ENCODE peak calls at places on chromosomes 3 and 15, in six cellular contexts. B is IMR-90, S is neuronal stem cell, K is trophoblast cell, A is H1, T is mesenchymal stem cell. H is an unnamed sample.

GRCh38 chr3:119173325-119173724 is at the start of gene UPK1B:
- DNase-seq in T (no peak), S (no peak), K (peak; percentile 81), B (no peak), A (peak; percentile 72), H (peak; percentile 82)

GRCh38 chr3:12148183-12148940 is 10.3 kb downstream of the TIMP4 start:
- DNase-seq in S (no peak), T (no peak), K (no peak), B (no peak), A (no peak), H (no peak)

GRCh38 chr3:37291275-37291700 is 116.9 kb upstream of the LRRFIP2 start:
- DNase-seq in A (no peak), S (no peak), T (peak; percentile 68), B (peak; percentile 88), K (no peak), H (no peak)

GRCh38 chr3:72891053-72891855 is 3.4 kb downstream of the GXYLT2 start:
- DNase-seq in K (peak; percentile 6), S (no peak), A (no peak), T (peak; percentile 94), B (peak; percentile 100), H (no peak)

GRCh38 chr3:194389269-194389668 is 9.8 kb downstream of the GP5 start:
- DNase-seq in A (peak; percentile 24), K (no peak), T (no peak), S (no peak), B (no peak), H (no peak)

GRCh38 chr3:2652416-2652815 is 457.8 kb downstream of the IL5RA start:
- DNase-seq in S (peak; percentile 2), B (no peak), T (no peak), A (peak; percentile 47), K (no peak), H (peak; percentile 73)

GRCh38 chr15:76333720-76334437 is 2.7 kb upstream of the ISL2 start:
- DNase-seq in B (no peak), K (no peak), T (no peak), S (no peak), A (peak; percentile 72), H (peak; percentile 69)

GRCh38 chr3:155737844-155738460 is 6.9 kb downstream of the PLCH1 start:
- DNase-seq in A (no peak), K (no peak), B (no peak), S (no peak), T (no peak), H (no peak)

GRCh38 chr3:26437678-26438077 is 184.9 kb upstream of the LRRC3B start:
- DNase-seq in B (no peak), S (no peak), A (no peak), T (peak; percentile 87), K (peak; percentile 55), H (no peak)

GRCh38 chr3:122088519-122088918 is 33.4 kb downstream of the CD86 start:
- DNase-seq in K (no peak), A (no peak), B (no peak), S (no peak), T (no peak), H (no peak)

GRCh38 chr3:141051641-141052569 is 758 bp downstream of the SPSB4 start:
- DNase-seq in B (peak; percentile 2), A (peak; percentile 78), T (peak; percentile 38), K (no peak), S (peak; percentile 72), H (peak; percentile 66)

GRCh38 chr3:66567066-66567465 is 66.2 kb upstream of the LRIG1 start:
- DNase-seq in K (peak; percentile 32), T (peak; percentile 38), S (no peak), B (peak; percentile 93), A (no peak), H (no peak)

GRCh38 chr15:80272987-80273386 is 21.0 kb upstream of the CTXND1 start:
- DNase-seq in S (no peak), A (no peak), K (no peak), T (no peak), B (no peak), H (no peak)

GRCh38 chr3:170728181-170728580 is 141.8 kb downstream of the RPL22L1 start:
- DNase-seq in B (no peak), S (no peak), T (no peak), A (no peak), K (no peak), H (no peak)

GRCh38 chr3:167776144-167776685 is 40.7 kb downstream of the SERPINI1 start:
- DNase-seq in S (no peak), T (no peak), A (no peak), B (no peak), K (no peak), H (no peak)

GRCh38 chr3:112930771-112931170 is 44.1 kb downstream of the CD200R1 start:
- DNase-seq in B (peak; percentile 19), S (no peak), K (no peak), A (no peak), T (no peak), H (no peak)

GRCh38 chr3:126212629-126213375 is 32.4 kb upstream of the ALDH1L1 start:
- DNase-seq in K (peak; percentile 45), B (peak; percentile 12), S (peak; percentile 81), T (peak; percentile 66), A (peak; percentile 85), H (peak; percentile 76)

GRCh38 chr3:22937536-22937935 is 265.6 kb upstream of the UBE2E2 start:
- DNase-seq in K (no peak), S (no peak), T (peak; percentile 47), B (peak; percentile 16), A (no peak), H (no peak)

GRCh38 chr3:12139111-12139511 is 19.6 kb downstream of the TIMP4 start:
- DNase-seq in K (peak; percentile 67), B (peak; percentile 73), T (peak; percentile 73), A (no peak), S (peak; percentile 36), H (peak; percentile 57)

GRCh38 chr15:42091753-42092665 is 2.4 kb downstream of the PLA2G4D start:
- DNase-seq in B (no peak), A (no peak), S (no peak), K (peak; percentile 99), T (no peak), H (peak; percentile 58)

GRCh38 chr3:190058486-190059241 is 62.0 kb downstream of the P3H2 start:
- DNase-seq in K (peak; percentile 15), T (peak; percentile 73), S (no peak), A (no peak), B (peak; percentile 49), H (no peak)

GRCh38 chr3:190870125-190870524 is 7.6 kb upstream of the GMNC start:
- DNase-seq in T (no peak), B (no peak), S (no peak), K (no peak), A (no peak), H (no peak)

GRCh38 chr3:127455541-127456450 is 134.7 kb downstream of the TPRA1 start:
- DNase-seq in A (peak; percentile 97), S (peak; percentile 87), T (peak; percentile 46), B (peak; percentile 29), K (peak; percentile 74), H (peak; percentile 90)

GRCh38 chr3:42705962-42706585 is 3.5 kb upstream of the HHATL start:
- DNase-seq in B (no peak), T (no peak), A (no peak), K (no peak), S (no peak), H (peak; percentile 20)

GRCh38 chr3:63975705-63976104 is 47.6 kb downstream of the PSMD6 start:
- DNase-seq in S (no peak), A (no peak), T (peak; percentile 61), K (no peak), B (no peak), H (no peak)

GRCh38 chr3:10263549-10264363 is 15.5 kb downstream of the TATDN2 start:
- DNase-seq in B (peak; percentile 42), K (peak; percentile 56), S (no peak), A (peak; percentile 81), T (peak; percentile 80), H (peak; percentile 85)

GRCh38 chr3:188299068-188299467 is 145.1 kb downstream of the LPP start:
- DNase-seq in T (peak; percentile 83), S (no peak), A (no peak), B (no peak), K (no peak), H (no peak)

GRCh38 chr3:179036226-179036625 is 35.4 kb downstream of the ZMAT3 start:
- DNase-seq in A (no peak), T (no peak), B (no peak), K (peak; percentile 95), S (no peak), H (no peak)

GRCh38 chr15:63172376-63173115 is 15.3 kb upstream of the RPS27L start:
- DNase-seq in B (no peak), K (no peak), A (peak; percentile 39), S (no peak), T (no peak), H (no peak)

GRCh38 chr15:75107905-75108838 is 84.8 kb downstream of the PPCDC start:
- DNase-seq in A (no peak), T (peak; percentile 95), K (peak; percentile 99), S (no peak), B (peak; percentile 91), H (no peak)
- H3K9ac ChIP-seq in A (peak overlapping the region; percentile 32), T (peak overlapping the region; percentile 61), K (no peak overlapping the region), S (no peak overlapping the region), B (no peak overlapping the region), H (no peak overlapping the region)

GRCh38 chr3:51395493-51396213 is 4.6 kb downstream of the RBM15B start:
- DNase-seq in S (no peak), T (no peak), K (no peak), A (no peak), B (peak; percentile 15), H (no peak)
- H4K91ac ChIP-seq in S (no peak overlapping the region), T (no peak overlapping the region), K (no peak overlapping the region), A (no peak overlapping the region), B (no peak overlapping the region), H (no peak overlapping the region)

DNA sequence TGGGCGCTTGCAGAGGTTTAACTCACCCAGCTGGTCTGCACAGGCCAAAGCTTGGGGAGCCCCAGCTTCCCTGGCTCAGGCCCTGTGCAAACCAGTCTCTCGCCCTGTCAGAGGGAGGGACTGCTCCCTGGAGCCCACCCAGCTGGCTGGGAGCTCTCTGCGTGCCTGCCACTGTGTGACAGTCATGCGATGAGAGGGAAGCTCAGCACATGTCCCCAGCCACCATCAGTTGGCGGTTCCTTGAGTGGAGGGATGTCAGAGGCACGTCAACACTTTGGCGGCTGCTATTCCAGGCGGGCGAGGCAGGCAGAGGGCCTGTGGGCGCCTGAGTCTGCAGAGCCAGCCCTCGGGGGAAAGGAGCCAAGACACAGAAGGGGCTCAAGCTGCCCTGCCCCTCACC is 324.6 kb downstream of the UACA start:
- DNase-seq in K (peak; percentile 94), T (no peak), S (no peak), A (no peak), B (no peak), H (no peak)
- H3K9ac ChIP-seq in K (no peak overlapping the region), T (no peak overlapping the region), S (no peak overlapping the region), A (no peak overlapping the region), B (no peak overlapping the region), H (no peak overlapping the region)

GRCh38 chr3:94615275-94616065 is 552.6 kb downstream of the NSUN3 start:
- DNase-seq in K (no peak), A (no peak), B (no peak), T (no peak), S (no peak), H (no peak)

GRCh38 chr3:94614192-94614591 is 551.3 kb downstream of the NSUN3 start:
- DNase-seq in B (no peak), S (no peak), A (no peak), T (no peak), K (no peak), H (no peak)

GRCh38 chr3:94616833-94617232 is 554.0 kb downstream of the NSUN3 start:
- DNase-seq in T (peak; percentile 6), S (no peak), B (no peak), A (no peak), K (peak; percentile 65), H (no peak)

GRCh38 chr3:94617312-94617711 is 554.5 kb downstream of the NSUN3 start:
- DNase-seq in S (no peak), T (no peak), K (no peak), A (no peak), B (no peak), H (no peak)

GRCh38 chr3:94619643-94620042 is 556.8 kb downstream of the NSUN3 start:
- DNase-seq in B (no peak), S (no peak), A (no peak), T (no peak), K (no peak), H (no peak)
- H4K91ac ChIP-seq in B (no peak overlapping the region), S (no peak overlapping the region), A (no peak overlapping the region), T (no peak overlapping the region), K (no peak overlapping the region), H (no peak overlapping the region)